ENCODE peak calls at places on chromosomes 3 and 15, in ten cellular contexts. One of them, this sample, is unnamed.

GRCh38 chr15:70093481-70094309 is 4.0 kb downstream of the TLE3 start:
- DNase-seq in CD8-positive, alpha-beta T cell: no peak
- DNase-seq in dorsolateral prefrontal cortex: no peak
- DNase-seq in cardiac fibroblast: peak
- DNase-seq in fibroblast of the aortic adventitia: peak
- DNase-seq in psoas muscle: no peak
- DNase-seq in fibroblast of mammary gland: peak
- DNase-seq in NB4: peak
- DNase-seq in brain microvascular endothelial cell: no peak
- DNase-seq in AG09309: no peak
- DNase-seq in this sample: peak

GRCh38 chr15:64017082-64017588 is 29.1 kb downstream of the DAPK2 start:
- DNase-seq in CD8-positive, alpha-beta T cell: no peak
- DNase-seq in dorsolateral prefrontal cortex: no peak
- DNase-seq in cardiac fibroblast: peak
- DNase-seq in fibroblast of the aortic adventitia: peak
- DNase-seq in psoas muscle: no peak
- DNase-seq in fibroblast of mammary gland: peak
- DNase-seq in NB4: no peak
- DNase-seq in brain microvascular endothelial cell: peak
- DNase-seq in AG09309: no peak
- DNase-seq in this sample: peak

GRCh38 chr3:15645740-15646490 is 44.4 kb downstream of the BTD start:
- DNase-seq in CD8-positive, alpha-beta T cell: no peak
- DNase-seq in dorsolateral prefrontal cortex: no peak
- DNase-seq in cardiac fibroblast: peak
- DNase-seq in fibroblast of the aortic adventitia: peak
- DNase-seq in psoas muscle: peak
- DNase-seq in fibroblast of mammary gland: peak
- DNase-seq in NB4: no peak
- DNase-seq in brain microvascular endothelial cell: peak
- DNase-seq in AG09309: peak
- DNase-seq in this sample: peak

GRCh38 chr3:129257609-129258008 is 8.2 kb downstream of the COPG1 start:
- DNase-seq in CD8-positive, alpha-beta T cell: no peak
- DNase-seq in dorsolateral prefrontal cortex: no peak
- DNase-seq in cardiac fibroblast: no peak
- DNase-seq in fibroblast of the aortic adventitia: no peak
- DNase-seq in psoas muscle: no peak
- DNase-seq in fibroblast of mammary gland: no peak
- DNase-seq in NB4: no peak
- DNase-seq in brain microvascular endothelial cell: no peak
- DNase-seq in AG09309: no peak
- DNase-seq in this sample: no peak

GRCh38 chr3:53238051-53238850 is 17.6 kb downstream of the TKT start:
- DNase-seq in CD8-positive, alpha-beta T cell: no peak
- DNase-seq in dorsolateral prefrontal cortex: no peak
- DNase-seq in cardiac fibroblast: peak
- DNase-seq in fibroblast of the aortic adventitia: peak
- DNase-seq in psoas muscle: no peak
- DNase-seq in fibroblast of mammary gland: peak
- DNase-seq in NB4: no peak
- DNase-seq in brain microvascular endothelial cell: peak
- DNase-seq in AG09309: peak
- DNase-seq in this sample: peak

GRCh38 chr3:123552095-123552714 is 32.6 kb downstream of the HACD2 start:
- DNase-seq in CD8-positive, alpha-beta T cell: no peak
- DNase-seq in dorsolateral prefrontal cortex: no peak
- DNase-seq in cardiac fibroblast: peak
- DNase-seq in fibroblast of the aortic adventitia: peak
- DNase-seq in psoas muscle: no peak
- DNase-seq in fibroblast of mammary gland: peak
- DNase-seq in NB4: peak
- DNase-seq in brain microvascular endothelial cell: peak
- DNase-seq in AG09309: no peak
- DNase-seq in this sample: peak

GRCh38 chr3:34070831-34071230 is 272.4 kb downstream of the PDCD6IP start:
- DNase-seq in CD8-positive, alpha-beta T cell: no peak
- DNase-seq in dorsolateral prefrontal cortex: no peak
- DNase-seq in cardiac fibroblast: no peak
- DNase-seq in fibroblast of the aortic adventitia: no peak
- DNase-seq in psoas muscle: no peak
- DNase-seq in fibroblast of mammary gland: no peak
- DNase-seq in NB4: no peak
- DNase-seq in brain microvascular endothelial cell: no peak
- DNase-seq in AG09309: no peak
- DNase-seq in this sample: no peak

GRCh38 chr3:80213076-80213475 is 445.3 kb upstream of the ROBO1 start:
- DNase-seq in CD8-positive, alpha-beta T cell: no peak
- DNase-seq in dorsolateral prefrontal cortex: no peak
- DNase-seq in cardiac fibroblast: no peak
- DNase-seq in fibroblast of the aortic adventitia: no peak
- DNase-seq in psoas muscle: no peak
- DNase-seq in fibroblast of mammary gland: no peak
- DNase-seq in NB4: no peak
- DNase-seq in brain microvascular endothelial cell: no peak
- DNase-seq in AG09309: no peak
- DNase-seq in this sample: no peak

DNA sequence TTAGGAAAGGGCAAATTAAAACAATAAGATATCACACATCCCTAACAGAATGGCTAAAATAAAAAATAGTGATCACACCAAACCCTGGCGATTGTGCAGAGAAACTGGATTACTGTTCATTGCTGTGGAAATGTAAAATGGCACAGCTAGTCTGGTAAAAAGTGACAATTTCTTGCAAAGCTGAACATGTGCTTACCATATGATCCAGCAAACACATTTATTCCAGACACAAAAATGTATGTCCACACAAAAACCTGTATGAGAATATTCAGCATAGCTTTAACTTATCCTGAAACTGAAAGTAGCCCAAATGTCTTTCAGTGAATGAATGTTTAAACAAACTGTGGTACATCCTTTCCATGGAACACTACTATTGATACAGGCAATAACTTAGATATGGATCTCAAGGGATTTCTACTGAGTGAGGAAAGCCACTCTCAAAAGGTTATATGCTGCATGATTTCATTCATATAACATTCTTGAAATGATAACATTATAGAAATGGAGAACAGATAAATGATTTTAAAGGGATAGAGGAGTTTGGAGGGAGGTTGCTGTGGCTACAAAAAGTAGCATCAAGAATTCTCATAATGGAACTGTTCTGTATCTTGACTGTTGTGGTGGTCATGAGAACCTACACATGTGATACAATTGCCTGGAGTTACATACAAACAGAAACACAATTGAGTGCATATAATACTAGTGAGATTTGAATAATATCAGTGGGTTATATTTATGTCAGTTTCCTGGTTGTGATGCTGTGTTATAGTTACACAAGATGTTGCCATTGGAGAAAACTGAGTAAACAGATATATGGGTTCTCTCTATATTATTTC is 70.7 kb upstream of the DPH6 start:
- DNase-seq in CD8-positive, alpha-beta T cell: no peak
- DNase-seq in dorsolateral prefrontal cortex: no peak
- DNase-seq in cardiac fibroblast: no peak
- DNase-seq in fibroblast of the aortic adventitia: no peak
- DNase-seq in psoas muscle: no peak
- DNase-seq in fibroblast of mammary gland: no peak
- DNase-seq in NB4: no peak
- DNase-seq in brain microvascular endothelial cell: no peak
- DNase-seq in AG09309: no peak
- DNase-seq in this sample: no peak
- TF ChIP-seq CTCF in CD8-positive, alpha-beta T cell: no peak
- TF ChIP-seq CTCF in dorsolateral prefrontal cortex: no peak
- TF ChIP-seq CTCF in cardiac fibroblast: no peak
- TF ChIP-seq CTCF in fibroblast of the aortic adventitia: no peak
- TF ChIP-seq CTCF in psoas muscle: no peak
- TF ChIP-seq CTCF in fibroblast of mammary gland: no peak
- TF ChIP-seq CTCF in NB4: no peak
- TF ChIP-seq CTCF in brain microvascular endothelial cell: no peak
- TF ChIP-seq CTCF in AG09309: no peak
- TF ChIP-seq CTCF in this sample: no peak

DNA sequence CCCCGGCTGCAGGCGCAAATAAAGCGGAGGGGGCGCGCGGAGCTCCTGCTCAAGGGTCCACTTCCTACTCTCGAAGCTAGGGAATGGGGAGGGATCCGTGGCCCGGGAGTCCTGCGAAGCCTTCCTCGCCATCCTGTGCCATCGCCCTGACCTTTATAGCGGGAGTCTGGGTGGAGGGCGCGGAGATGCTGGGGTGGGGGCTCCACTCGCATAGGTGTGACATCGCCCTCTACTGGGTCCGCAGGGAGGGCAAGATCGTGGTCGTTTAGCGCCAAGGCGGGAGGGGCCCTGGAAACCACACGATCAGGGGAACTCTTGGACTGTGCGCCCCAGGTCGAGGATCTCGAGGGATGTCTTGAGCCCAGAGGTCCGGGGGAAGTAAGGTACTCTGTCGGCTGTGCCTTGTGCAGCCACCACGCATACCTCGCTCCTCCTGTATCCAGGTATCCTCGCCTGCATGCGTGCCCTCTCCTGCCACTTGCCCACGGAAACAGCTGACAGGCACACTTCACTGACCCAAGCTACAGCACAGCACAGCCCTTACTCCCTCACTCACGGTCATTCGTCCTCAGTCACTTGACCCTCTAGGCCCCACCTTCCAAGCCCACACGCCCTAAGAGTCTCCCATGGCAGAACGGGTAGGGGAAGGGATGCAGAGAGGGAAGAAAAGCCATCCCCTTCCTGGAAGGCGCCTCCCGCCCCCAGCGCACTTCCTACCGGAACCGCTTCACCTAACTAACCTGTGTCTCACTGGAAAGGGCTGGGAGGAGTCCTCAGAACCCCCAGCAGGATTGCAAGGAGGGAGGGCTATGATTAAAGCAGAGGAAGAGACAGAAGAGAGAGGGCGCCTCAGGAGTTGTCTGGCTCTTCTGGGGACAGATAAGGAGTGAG is 22.7 kb downstream of the EPHB3 start:
- DNase-seq in CD8-positive, alpha-beta T cell: no peak
- DNase-seq in dorsolateral prefrontal cortex: peak
- DNase-seq in cardiac fibroblast: no peak
- DNase-seq in fibroblast of the aortic adventitia: no peak
- DNase-seq in psoas muscle: no peak
- DNase-seq in fibroblast of mammary gland: no peak
- DNase-seq in NB4: peak
- DNase-seq in brain microvascular endothelial cell: no peak
- DNase-seq in AG09309: no peak
- DNase-seq in this sample: no peak
- H3K4me3 ChIP-seq in CD8-positive, alpha-beta T cell: peak
- H3K4me3 ChIP-seq in dorsolateral prefrontal cortex: peak
- H3K4me3 ChIP-seq in cardiac fibroblast: peak
- H3K4me3 ChIP-seq in fibroblast of the aortic adventitia: peak
- H3K4me3 ChIP-seq in psoas muscle: peak
- H3K4me3 ChIP-seq in fibroblast of mammary gland: peak
- H3K4me3 ChIP-seq in NB4: no peak
- H3K4me3 ChIP-seq in brain microvascular endothelial cell: peak
- H3K4me3 ChIP-seq in AG09309: no peak
- H3K4me3 ChIP-seq in this sample: peak

GRCh38 chr3:146322216-146322615 is 71.3 kb upstream of the PLSCR4 start:
- DNase-seq in CD8-positive, alpha-beta T cell: no peak
- DNase-seq in dorsolateral prefrontal cortex: no peak
- DNase-seq in cardiac fibroblast: no peak
- DNase-seq in fibroblast of the aortic adventitia: no peak
- DNase-seq in psoas muscle: no peak
- DNase-seq in fibroblast of mammary gland: no peak
- DNase-seq in NB4: no peak
- DNase-seq in brain microvascular endothelial cell: no peak
- DNase-seq in AG09309: no peak
- DNase-seq in this sample: no peak

GRCh38 chr3:146331967-146332366 is 81.1 kb upstream of the PLSCR4 start:
- DNase-seq in CD8-positive, alpha-beta T cell: no peak
- DNase-seq in dorsolateral prefrontal cortex: no peak
- DNase-seq in cardiac fibroblast: no peak
- DNase-seq in fibroblast of the aortic adventitia: no peak
- DNase-seq in psoas muscle: no peak
- DNase-seq in fibroblast of mammary gland: no peak
- DNase-seq in NB4: no peak
- DNase-seq in brain microvascular endothelial cell: no peak
- DNase-seq in AG09309: no peak
- DNase-seq in this sample: no peak

GRCh38 chr3:146325170-146325569 is 74.3 kb upstream of the PLSCR4 start:
- DNase-seq in CD8-positive, alpha-beta T cell: no peak
- DNase-seq in dorsolateral prefrontal cortex: no peak
- DNase-seq in cardiac fibroblast: peak
- DNase-seq in fibroblast of the aortic adventitia: no peak
- DNase-seq in psoas muscle: no peak
- DNase-seq in fibroblast of mammary gland: peak
- DNase-seq in NB4: no peak
- DNase-seq in brain microvascular endothelial cell: no peak
- DNase-seq in AG09309: no peak
- DNase-seq in this sample: no peak

DNA sequence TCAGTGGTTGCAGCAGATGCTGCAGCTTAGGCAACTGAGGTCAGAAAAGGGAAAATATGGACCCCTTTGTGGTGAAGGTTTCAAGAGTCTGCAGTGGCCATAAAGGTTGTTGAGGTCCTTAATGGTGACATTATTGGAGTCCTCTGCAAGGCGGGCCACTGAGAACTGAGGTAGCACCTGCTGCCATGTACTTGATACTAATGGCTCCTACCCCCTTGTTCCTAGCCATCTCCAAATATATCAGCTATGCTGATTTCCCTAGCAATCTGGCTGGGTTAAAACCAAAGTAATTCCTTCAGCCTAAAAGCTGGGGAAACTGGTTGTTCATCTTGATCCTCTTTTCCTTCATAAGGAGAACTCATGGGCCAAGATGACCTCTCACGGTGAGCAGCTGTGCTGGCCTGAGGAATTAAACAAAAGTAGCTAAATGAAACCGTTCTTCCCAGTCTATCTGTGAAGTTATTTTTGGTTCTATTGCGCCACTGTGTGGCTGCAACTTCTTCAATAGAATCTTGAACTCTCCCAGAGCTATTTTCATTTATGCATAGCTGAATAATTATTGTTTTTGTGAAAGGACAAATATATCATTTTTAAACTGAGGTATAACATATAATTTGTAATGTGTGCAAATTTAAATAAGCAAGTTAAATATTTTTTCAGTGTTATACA is 76.1 kb upstream of the PLSCR4 start:
- DNase-seq in CD8-positive, alpha-beta T cell: no peak
- DNase-seq in dorsolateral prefrontal cortex: no peak
- DNase-seq in cardiac fibroblast: peak
- DNase-seq in fibroblast of the aortic adventitia: peak
- DNase-seq in psoas muscle: no peak
- DNase-seq in fibroblast of mammary gland: peak
- DNase-seq in NB4: peak
- DNase-seq in brain microvascular endothelial cell: peak
- DNase-seq in AG09309: peak
- DNase-seq in this sample: peak
- TF ChIP-seq CTCF in CD8-positive, alpha-beta T cell: no peak
- TF ChIP-seq CTCF in dorsolateral prefrontal cortex: peak
- TF ChIP-seq CTCF in cardiac fibroblast: peak
- TF ChIP-seq CTCF in fibroblast of the aortic adventitia: peak
- TF ChIP-seq CTCF in psoas muscle: peak
- TF ChIP-seq CTCF in fibroblast of mammary gland: peak
- TF ChIP-seq CTCF in NB4: peak
- TF ChIP-seq CTCF in brain microvascular endothelial cell: peak
- TF ChIP-seq CTCF in AG09309: peak
- TF ChIP-seq CTCF in this sample: peak

DNA sequence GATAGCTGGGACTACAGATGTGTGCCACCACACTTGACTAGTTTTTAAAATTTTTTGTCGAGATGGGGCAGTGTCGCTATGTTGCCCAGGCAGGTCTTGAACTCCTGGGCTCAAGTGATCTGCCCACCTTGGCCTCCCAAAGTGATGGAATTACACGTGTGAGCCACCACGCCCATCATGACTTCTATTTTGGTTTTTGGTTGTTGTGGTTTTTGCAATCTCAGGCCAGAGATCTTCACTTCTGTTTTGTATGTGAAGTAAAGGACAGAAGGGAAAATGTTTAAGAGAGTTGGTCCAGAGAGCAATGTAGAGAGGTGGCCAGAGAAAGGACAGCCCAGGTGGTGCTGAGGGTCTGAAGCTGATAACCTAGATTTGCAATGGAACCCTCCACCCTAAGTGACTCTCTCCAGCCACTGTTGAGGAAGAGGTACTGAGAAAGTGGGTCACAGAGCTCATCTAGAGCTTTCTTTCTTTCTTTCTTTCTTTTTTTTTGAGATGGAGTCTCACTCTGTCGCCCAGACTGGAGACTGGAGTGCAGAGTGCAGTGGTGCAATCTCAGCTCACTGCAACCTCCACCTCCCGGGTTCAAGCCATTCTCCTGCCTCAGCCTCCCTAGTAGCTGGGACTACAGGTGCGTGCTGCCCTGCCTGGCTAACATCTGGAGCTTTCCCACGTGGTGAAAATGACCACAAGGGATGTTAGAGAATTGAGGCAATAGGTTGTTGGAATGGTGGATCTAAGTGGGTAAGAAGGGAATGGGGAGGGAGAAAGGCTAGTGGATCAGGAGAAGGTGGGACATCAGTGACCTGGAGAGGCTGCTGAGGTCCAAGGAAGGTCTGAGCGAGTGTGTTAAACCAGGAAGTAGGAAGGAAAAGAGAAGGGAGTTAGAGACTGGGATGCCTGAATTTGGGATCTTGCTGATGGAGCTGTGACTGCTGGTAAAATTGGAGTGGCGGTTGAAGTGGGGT is 22.4 kb upstream of the SEMA4B start:
- DNase-seq in CD8-positive, alpha-beta T cell: no peak
- DNase-seq in dorsolateral prefrontal cortex: no peak
- DNase-seq in cardiac fibroblast: no peak
- DNase-seq in fibroblast of the aortic adventitia: no peak
- DNase-seq in psoas muscle: no peak
- DNase-seq in fibroblast of mammary gland: no peak
- DNase-seq in NB4: no peak
- DNase-seq in brain microvascular endothelial cell: no peak
- DNase-seq in AG09309: no peak
- DNase-seq in this sample: no peak
- H3K4me3 ChIP-seq in CD8-positive, alpha-beta T cell: no peak
- H3K4me3 ChIP-seq in dorsolateral prefrontal cortex: no peak
- H3K4me3 ChIP-seq in cardiac fibroblast: no peak
- H3K4me3 ChIP-seq in fibroblast of the aortic adventitia: no peak
- H3K4me3 ChIP-seq in psoas muscle: no peak
- H3K4me3 ChIP-seq in fibroblast of mammary gland: no peak
- H3K4me3 ChIP-seq in NB4: no peak
- H3K4me3 ChIP-seq in brain microvascular endothelial cell: no peak
- H3K4me3 ChIP-seq in AG09309: no peak
- H3K4me3 ChIP-seq in this sample: no peak

This sample was measured in astrocyte of the spinal cord.